ENCODE peak calls at places on chromosomes 3 and 15, in eight cellular contexts. One of them, this sample, is unnamed.

GRCh38 chr15:80695911-80696651 is 971 bp downstream of the ABHD17C start:
- DNase-seq in amniotic stem cell: peak
- DNase-seq in HFFc6: peak
- DNase-seq in pancreas: peak
- DNase-seq in frontal cortex: no peak
- DNase-seq in stimulated activated CD4-positive, alpha-beta T cell treated with anti-CD3 and anti-CD28 coated beads, Interleukin-1b, Interleukin-23, amount 100 ng/mL, for 48 hours: peak
- DNase-seq in NAMALWA: peak
- DNase-seq in NCI-H1048: no peak
- DNase-seq in this sample: no peak

GRCh38 chr3:46702246-46703012 is 1.2 kb downstream of the TMIE start:
- DNase-seq in amniotic stem cell: no peak
- DNase-seq in HFFc6: no peak
- DNase-seq in pancreas: no peak
- DNase-seq in frontal cortex: no peak
- DNase-seq in stimulated activated CD4-positive, alpha-beta T cell treated with anti-CD3 and anti-CD28 coated beads, Interleukin-1b, Interleukin-23, amount 100 ng/mL, for 48 hours: no peak
- DNase-seq in NAMALWA: no peak
- DNase-seq in NCI-H1048: no peak
- DNase-seq in this sample: no peak

GRCh38 chr3:30141927-30142326 is 464.5 kb upstream of the TGFBR2 start:
- DNase-seq in amniotic stem cell: no peak
- DNase-seq in HFFc6: no peak
- DNase-seq in pancreas: no peak
- DNase-seq in frontal cortex: no peak
- DNase-seq in stimulated activated CD4-positive, alpha-beta T cell treated with anti-CD3 and anti-CD28 coated beads, Interleukin-1b, Interleukin-23, amount 100 ng/mL, for 48 hours: no peak
- DNase-seq in NAMALWA: no peak
- DNase-seq in NCI-H1048: no peak
- DNase-seq in this sample: no peak

GRCh38 chr15:42890161-42890913 is 30.2 kb downstream of the TTBK2 start:
- DNase-seq in amniotic stem cell: no peak
- DNase-seq in HFFc6: peak
- DNase-seq in pancreas: no peak
- DNase-seq in frontal cortex: no peak
- DNase-seq in stimulated activated CD4-positive, alpha-beta T cell treated with anti-CD3 and anti-CD28 coated beads, Interleukin-1b, Interleukin-23, amount 100 ng/mL, for 48 hours: no peak
- DNase-seq in NAMALWA: no peak
- DNase-seq in NCI-H1048: no peak
- DNase-seq in this sample: peak

GRCh38 chr3:42189071-42189470 is 76.9 kb downstream of the CCK start:
- DNase-seq in amniotic stem cell: no peak
- DNase-seq in HFFc6: no peak
- DNase-seq in pancreas: no peak
- DNase-seq in frontal cortex: no peak
- DNase-seq in stimulated activated CD4-positive, alpha-beta T cell treated with anti-CD3 and anti-CD28 coated beads, Interleukin-1b, Interleukin-23, amount 100 ng/mL, for 48 hours: no peak
- DNase-seq in NAMALWA: no peak
- DNase-seq in NCI-H1048: no peak
- DNase-seq in this sample: no peak

GRCh38 chr3:24483873-24484272 is 10.8 kb downstream of the THRB start:
- DNase-seq in amniotic stem cell: no peak
- DNase-seq in HFFc6: no peak
- DNase-seq in pancreas: no peak
- DNase-seq in frontal cortex: no peak
- DNase-seq in stimulated activated CD4-positive, alpha-beta T cell treated with anti-CD3 and anti-CD28 coated beads, Interleukin-1b, Interleukin-23, amount 100 ng/mL, for 48 hours: no peak
- DNase-seq in NAMALWA: no peak
- DNase-seq in NCI-H1048: no peak
- DNase-seq in this sample: no peak

GRCh38 chr3:147139341-147139740 is 267.0 kb downstream of the ZIC4 start:
- DNase-seq in amniotic stem cell: no peak
- DNase-seq in HFFc6: no peak
- DNase-seq in pancreas: no peak
- DNase-seq in frontal cortex: no peak
- DNase-seq in stimulated activated CD4-positive, alpha-beta T cell treated with anti-CD3 and anti-CD28 coated beads, Interleukin-1b, Interleukin-23, amount 100 ng/mL, for 48 hours: no peak
- DNase-seq in NAMALWA: no peak
- DNase-seq in NCI-H1048: no peak
- DNase-seq in this sample: no peak

GRCh38 chr3:77871436-77871835 is 831.5 kb downstream of the ROBO2 start:
- DNase-seq in amniotic stem cell: no peak
- DNase-seq in HFFc6: no peak
- DNase-seq in pancreas: no peak
- DNase-seq in frontal cortex: no peak
- DNase-seq in stimulated activated CD4-positive, alpha-beta T cell treated with anti-CD3 and anti-CD28 coated beads, Interleukin-1b, Interleukin-23, amount 100 ng/mL, for 48 hours: no peak
- DNase-seq in NAMALWA: no peak
- DNase-seq in NCI-H1048: no peak
- DNase-seq in this sample: no peak

GRCh38 chr3:64216706-64217105 is 8.6 kb downstream of the PRICKLE2 start:
- DNase-seq in amniotic stem cell: no peak
- DNase-seq in HFFc6: no peak
- DNase-seq in pancreas: no peak
- DNase-seq in frontal cortex: no peak
- DNase-seq in stimulated activated CD4-positive, alpha-beta T cell treated with anti-CD3 and anti-CD28 coated beads, Interleukin-1b, Interleukin-23, amount 100 ng/mL, for 48 hours: no peak
- DNase-seq in NAMALWA: no peak
- DNase-seq in NCI-H1048: no peak
- DNase-seq in this sample: peak

GRCh38 chr3:153161714-153162512 is at the start of gene RAP2B:
- DNase-seq in amniotic stem cell: peak
- DNase-seq in HFFc6: peak
- DNase-seq in pancreas: peak
- DNase-seq in frontal cortex: peak
- DNase-seq in stimulated activated CD4-positive, alpha-beta T cell treated with anti-CD3 and anti-CD28 coated beads, Interleukin-1b, Interleukin-23, amount 100 ng/mL, for 48 hours: peak
- DNase-seq in NAMALWA: peak
- DNase-seq in NCI-H1048: peak
- DNase-seq in this sample: peak

GRCh38 chr3:65128346-65128745 is 440.5 kb upstream of the ADAMTS9 start:
- DNase-seq in amniotic stem cell: no peak
- DNase-seq in HFFc6: no peak
- DNase-seq in pancreas: no peak
- DNase-seq in frontal cortex: no peak
- DNase-seq in stimulated activated CD4-positive, alpha-beta T cell treated with anti-CD3 and anti-CD28 coated beads, Interleukin-1b, Interleukin-23, amount 100 ng/mL, for 48 hours: no peak
- DNase-seq in NAMALWA: no peak
- DNase-seq in NCI-H1048: no peak
- DNase-seq in this sample: no peak

GRCh38 chr3:104360038-104360437 is 1006.7 kb upstream of the ALCAM start:
- DNase-seq in amniotic stem cell: no peak
- DNase-seq in HFFc6: no peak
- DNase-seq in pancreas: no peak
- DNase-seq in frontal cortex: no peak
- DNase-seq in stimulated activated CD4-positive, alpha-beta T cell treated with anti-CD3 and anti-CD28 coated beads, Interleukin-1b, Interleukin-23, amount 100 ng/mL, for 48 hours: no peak
- DNase-seq in NAMALWA: no peak
- DNase-seq in NCI-H1048: no peak
- DNase-seq in this sample: no peak

GRCh38 chr3:58607816-58608215 is 30.6 kb upstream of the FAM107A start:
- DNase-seq in amniotic stem cell: no peak
- DNase-seq in HFFc6: no peak
- DNase-seq in pancreas: no peak
- DNase-seq in frontal cortex: no peak
- DNase-seq in stimulated activated CD4-positive, alpha-beta T cell treated with anti-CD3 and anti-CD28 coated beads, Interleukin-1b, Interleukin-23, amount 100 ng/mL, for 48 hours: no peak
- DNase-seq in NAMALWA: no peak
- DNase-seq in NCI-H1048: no peak
- DNase-seq in this sample: no peak

GRCh38 chr3:165192610-165193192 is 3.5 kb downstream of the SLITRK3 start:
- DNase-seq in amniotic stem cell: no peak
- DNase-seq in HFFc6: no peak
- DNase-seq in pancreas: no peak
- DNase-seq in frontal cortex: no peak
- DNase-seq in stimulated activated CD4-positive, alpha-beta T cell treated with anti-CD3 and anti-CD28 coated beads, Interleukin-1b, Interleukin-23, amount 100 ng/mL, for 48 hours: no peak
- DNase-seq in NAMALWA: no peak
- DNase-seq in NCI-H1048: no peak
- DNase-seq in this sample: no peak

GRCh38 chr3:58210761-58211477 is at the start of gene DNASE1L3:
- DNase-seq in amniotic stem cell: no peak
- DNase-seq in HFFc6: no peak
- DNase-seq in pancreas: no peak
- DNase-seq in frontal cortex: no peak
- DNase-seq in stimulated activated CD4-positive, alpha-beta T cell treated with anti-CD3 and anti-CD28 coated beads, Interleukin-1b, Interleukin-23, amount 100 ng/mL, for 48 hours: no peak
- DNase-seq in NAMALWA: no peak
- DNase-seq in NCI-H1048: no peak
- DNase-seq in this sample: no peak

GRCh38 chr3:57752307-57752706 is 3.8 kb upstream of the SLMAP start:
- DNase-seq in amniotic stem cell: no peak
- DNase-seq in HFFc6: peak
- DNase-seq in pancreas: no peak
- DNase-seq in frontal cortex: no peak
- DNase-seq in stimulated activated CD4-positive, alpha-beta T cell treated with anti-CD3 and anti-CD28 coated beads, Interleukin-1b, Interleukin-23, amount 100 ng/mL, for 48 hours: no peak
- DNase-seq in NAMALWA: no peak
- DNase-seq in NCI-H1048: no peak
- DNase-seq in this sample: peak

GRCh38 chr3:56962922-56963321 is 97.5 kb upstream of the SPATA12 start:
- DNase-seq in amniotic stem cell: no peak
- DNase-seq in HFFc6: no peak
- DNase-seq in pancreas: no peak
- DNase-seq in frontal cortex: no peak
- DNase-seq in stimulated activated CD4-positive, alpha-beta T cell treated with anti-CD3 and anti-CD28 coated beads, Interleukin-1b, Interleukin-23, amount 100 ng/mL, for 48 hours: no peak
- DNase-seq in NAMALWA: no peak
- DNase-seq in NCI-H1048: no peak
- DNase-seq in this sample: no peak

GRCh38 chr3:60803812-60804211 is 447.4 kb downstream of the FHIT start:
- DNase-seq in amniotic stem cell: no peak
- DNase-seq in HFFc6: no peak
- DNase-seq in pancreas: no peak
- DNase-seq in frontal cortex: no peak
- DNase-seq in stimulated activated CD4-positive, alpha-beta T cell treated with anti-CD3 and anti-CD28 coated beads, Interleukin-1b, Interleukin-23, amount 100 ng/mL, for 48 hours: no peak
- DNase-seq in NAMALWA: no peak
- DNase-seq in NCI-H1048: no peak
- DNase-seq in this sample: no peak

GRCh38 chr15:78408961-78409360 is 29.1 kb upstream of the IREB2 start:
- DNase-seq in amniotic stem cell: no peak
- DNase-seq in HFFc6: no peak
- DNase-seq in pancreas: no peak
- DNase-seq in frontal cortex: no peak
- DNase-seq in stimulated activated CD4-positive, alpha-beta T cell treated with anti-CD3 and anti-CD28 coated beads, Interleukin-1b, Interleukin-23, amount 100 ng/mL, for 48 hours: no peak
- DNase-seq in NAMALWA: no peak
- DNase-seq in NCI-H1048: no peak
- DNase-seq in this sample: no peak

GRCh38 chr15:57732526-57733331 is 26.2 kb downstream of the POLR2M start:
- DNase-seq in amniotic stem cell: no peak
- DNase-seq in HFFc6: peak
- DNase-seq in pancreas: peak
- DNase-seq in frontal cortex: no peak
- DNase-seq in stimulated activated CD4-positive, alpha-beta T cell treated with anti-CD3 and anti-CD28 coated beads, Interleukin-1b, Interleukin-23, amount 100 ng/mL, for 48 hours: peak
- DNase-seq in NAMALWA: peak
- DNase-seq in NCI-H1048: peak
- DNase-seq in this sample: peak

GRCh38 chr15:66907826-66908502 is 157.4 kb upstream of the SMAD3 start:
- DNase-seq in amniotic stem cell: no peak
- DNase-seq in HFFc6: no peak
- DNase-seq in pancreas: no peak
- DNase-seq in frontal cortex: no peak
- DNase-seq in stimulated activated CD4-positive, alpha-beta T cell treated with anti-CD3 and anti-CD28 coated beads, Interleukin-1b, Interleukin-23, amount 100 ng/mL, for 48 hours: no peak
- DNase-seq in NAMALWA: peak
- DNase-seq in NCI-H1048: no peak
- DNase-seq in this sample: peak

GRCh38 chr15:98684995-98685525 is 36.7 kb downstream of the IGF1R start:
- DNase-seq in amniotic stem cell: no peak
- DNase-seq in HFFc6: peak
- DNase-seq in pancreas: no peak
- DNase-seq in frontal cortex: no peak
- DNase-seq in stimulated activated CD4-positive, alpha-beta T cell treated with anti-CD3 and anti-CD28 coated beads, Interleukin-1b, Interleukin-23, amount 100 ng/mL, for 48 hours: no peak
- DNase-seq in NAMALWA: no peak
- DNase-seq in NCI-H1048: no peak
- DNase-seq in this sample: peak

GRCh38 chr15:75751901-75752300 is 39.3 kb upstream of the CSPG4 start:
- DNase-seq in amniotic stem cell: no peak
- DNase-seq in HFFc6: no peak
- DNase-seq in pancreas: no peak
- DNase-seq in frontal cortex: no peak
- DNase-seq in stimulated activated CD4-positive, alpha-beta T cell treated with anti-CD3 and anti-CD28 coated beads, Interleukin-1b, Interleukin-23, amount 100 ng/mL, for 48 hours: no peak
- DNase-seq in NAMALWA: no peak
- DNase-seq in NCI-H1048: no peak
- DNase-seq in this sample: no peak

GRCh38 chr3:194364652-194365434 is 4.7 kb downstream of the LRRC15 start:
- DNase-seq in amniotic stem cell: no peak
- DNase-seq in HFFc6: peak
- DNase-seq in pancreas: peak
- DNase-seq in frontal cortex: no peak
- DNase-seq in stimulated activated CD4-positive, alpha-beta T cell treated with anti-CD3 and anti-CD28 coated beads, Interleukin-1b, Interleukin-23, amount 100 ng/mL, for 48 hours: no peak
- DNase-seq in NAMALWA: no peak
- DNase-seq in NCI-H1048: no peak
- DNase-seq in this sample: peak